ENCODE peak calls at places on chromosomes 5 and 9, in five cellular contexts. One of them, this sample, is unnamed.

GRCh38 chr5:143842920-143843319 is 31.0 kb downstream of the HMHB1 start:
- DNase-seq in RWPE2: no peak
- DNase-seq in A549: no peak
- DNase-seq in endothelial cell of umbilical vein: no peak
- DNase-seq in WTC11: no peak
- DNase-seq in this sample: no peak

GRCh38 chr9:6645153-6646027 is at the start of gene GLDC:
- DNase-seq in RWPE2: peak
- DNase-seq in A549: peak
- DNase-seq in endothelial cell of umbilical vein: peak
- DNase-seq in WTC11: peak
- DNase-seq in this sample: no peak

GRCh38 chr9:89776795-89777194 is 172.0 kb downstream of the GADD45G start:
- DNase-seq in RWPE2: no peak
- DNase-seq in A549: no peak
- DNase-seq in endothelial cell of umbilical vein: no peak
- DNase-seq in WTC11: no peak
- DNase-seq in this sample: no peak

GRCh38 chr9:95023217-95024003 is 294.1 kb downstream of the FANCC start:
- DNase-seq in RWPE2: no peak
- DNase-seq in A549: peak
- DNase-seq in endothelial cell of umbilical vein: peak
- DNase-seq in WTC11: no peak
- DNase-seq in this sample: no peak

GRCh38 chr5:31119938-31120641 is 73.4 kb upstream of the CDH6 start:
- DNase-seq in RWPE2: no peak
- DNase-seq in A549: no peak
- DNase-seq in endothelial cell of umbilical vein: no peak
- DNase-seq in WTC11: no peak
- DNase-seq in this sample: no peak

GRCh38 chr5:169426674-169427250 is 125.8 kb upstream of the SLIT3 start:
- DNase-seq in RWPE2: no peak
- DNase-seq in A549: no peak
- DNase-seq in endothelial cell of umbilical vein: no peak
- DNase-seq in WTC11: peak
- DNase-seq in this sample: no peak

GRCh38 chr9:109150925-109151547 is 16.0 kb downstream of the FRRS1L start:
- DNase-seq in RWPE2: no peak
- DNase-seq in A549: no peak
- DNase-seq in endothelial cell of umbilical vein: no peak
- DNase-seq in WTC11: no peak
- DNase-seq in this sample: no peak

GRCh38 chr5:60223342-60223741 is 329.8 kb upstream of the PDE4D start:
- DNase-seq in RWPE2: no peak
- DNase-seq in A549: no peak
- DNase-seq in endothelial cell of umbilical vein: no peak
- DNase-seq in WTC11: no peak
- DNase-seq in this sample: no peak

GRCh38 chr5:148957591-148958202 is 105.2 kb downstream of the SH3TC2 start:
- DNase-seq in RWPE2: no peak
- DNase-seq in A549: peak
- DNase-seq in endothelial cell of umbilical vein: peak
- DNase-seq in WTC11: peak
- DNase-seq in this sample: no peak

GRCh38 chr9:99167120-99167519 is 54.6 kb downstream of the ALG2 start:
- DNase-seq in RWPE2: no peak
- DNase-seq in A549: no peak
- DNase-seq in endothelial cell of umbilical vein: no peak
- DNase-seq in WTC11: no peak
- DNase-seq in this sample: no peak

GRCh38 chr9:99158629-99159028 is 53.7 kb downstream of the TGFBR1 start:
- DNase-seq in RWPE2: no peak
- DNase-seq in A549: peak
- DNase-seq in endothelial cell of umbilical vein: no peak
- DNase-seq in WTC11: no peak
- DNase-seq in this sample: no peak

GRCh38 chr9:99166149-99166548 is 55.6 kb downstream of the ALG2 start:
- DNase-seq in RWPE2: no peak
- DNase-seq in A549: no peak
- DNase-seq in endothelial cell of umbilical vein: no peak
- DNase-seq in WTC11: no peak
- DNase-seq in this sample: no peak

GRCh38 chr9:99167694-99168093 is 54.0 kb downstream of the ALG2 start:
- DNase-seq in RWPE2: no peak
- DNase-seq in A549: no peak
- DNase-seq in endothelial cell of umbilical vein: no peak
- DNase-seq in WTC11: no peak
- DNase-seq in this sample: no peak

GRCh38 chr9:99162759-99163364 is 57.9 kb downstream of the TGFBR1 start:
- DNase-seq in RWPE2: no peak
- DNase-seq in A549: peak
- DNase-seq in endothelial cell of umbilical vein: peak
- DNase-seq in WTC11: no peak
- DNase-seq in this sample: no peak
- TF ChIP-seq CTCF in RWPE2: peak
- TF ChIP-seq CTCF in A549: peak
- TF ChIP-seq CTCF in endothelial cell of umbilical vein: peak
- TF ChIP-seq CTCF in WTC11: peak
- TF ChIP-seq CTCF in this sample: peak

GRCh38 chr9:121541256-121541655 is 41.6 kb upstream of the GGTA1 start:
- DNase-seq in RWPE2: no peak
- DNase-seq in A549: no peak
- DNase-seq in endothelial cell of umbilical vein: no peak
- DNase-seq in WTC11: no peak
- DNase-seq in this sample: no peak

GRCh38 chr9:121532881-121533280 is 33.2 kb upstream of the GGTA1 start:
- DNase-seq in RWPE2: no peak
- DNase-seq in A549: no peak
- DNase-seq in endothelial cell of umbilical vein: no peak
- DNase-seq in WTC11: no peak
- DNase-seq in this sample: no peak

GRCh38 chr9:121541945-121542344 is 42.3 kb upstream of the GGTA1 start:
- DNase-seq in RWPE2: no peak
- DNase-seq in A549: no peak
- DNase-seq in endothelial cell of umbilical vein: no peak
- DNase-seq in WTC11: no peak
- DNase-seq in this sample: no peak

GRCh38 chr9:121537283-121537682 is 37.6 kb upstream of the GGTA1 start:
- DNase-seq in RWPE2: no peak
- DNase-seq in A549: no peak
- DNase-seq in endothelial cell of umbilical vein: no peak
- DNase-seq in WTC11: no peak
- DNase-seq in this sample: no peak

DNA sequence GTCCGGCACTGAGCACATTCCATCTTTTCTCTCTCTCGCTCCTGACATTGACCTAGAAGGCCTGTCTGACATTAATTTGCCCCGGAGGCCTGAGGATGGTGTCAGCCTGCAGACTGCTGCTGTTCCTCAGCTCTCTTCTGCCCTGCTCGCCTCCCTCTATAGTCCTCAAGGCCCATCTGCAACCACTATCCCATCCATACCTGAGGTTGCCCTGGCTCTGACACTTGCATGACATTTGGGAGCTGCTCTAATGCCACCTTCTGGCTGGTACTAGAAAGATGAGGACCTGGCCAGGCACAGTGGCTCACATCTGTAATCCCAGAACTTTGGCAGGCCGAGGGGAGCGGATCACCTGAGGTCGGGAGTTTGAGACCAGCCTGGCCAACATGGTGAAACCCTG is 38.6 kb upstream of the GGTA1 start:
- DNase-seq in RWPE2: no peak
- DNase-seq in A549: peak
- DNase-seq in endothelial cell of umbilical vein: no peak
- DNase-seq in WTC11: peak
- DNase-seq in this sample: no peak
- TF ChIP-seq CTCF in RWPE2: peak
- TF ChIP-seq CTCF in A549: peak
- TF ChIP-seq CTCF in endothelial cell of umbilical vein: no peak
- TF ChIP-seq CTCF in WTC11: no peak
- TF ChIP-seq CTCF in this sample: peak

DNA sequence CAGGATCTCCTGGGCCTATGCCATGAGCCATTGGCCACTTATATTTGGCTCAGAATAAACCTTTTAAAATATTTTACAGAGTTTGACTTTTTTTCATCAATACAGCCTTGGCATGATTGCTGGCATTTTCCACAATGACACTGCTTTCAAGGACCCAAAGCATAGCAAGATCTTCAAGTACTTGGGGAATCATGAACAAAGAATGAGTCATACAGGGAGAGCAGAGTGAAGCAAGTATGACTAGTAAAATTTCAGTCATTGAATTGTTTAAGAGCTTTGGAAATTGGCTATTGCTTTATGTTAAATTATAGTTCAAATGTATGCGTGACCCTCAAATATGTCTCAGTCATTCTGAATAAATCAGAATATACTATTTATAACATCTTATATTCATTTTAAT is 53.0 kb downstream of the GDNF start:
- DNase-seq in RWPE2: no peak
- DNase-seq in A549: peak
- DNase-seq in endothelial cell of umbilical vein: no peak
- DNase-seq in WTC11: no peak
- DNase-seq in this sample: no peak
- TF ChIP-seq CTCF in RWPE2: no peak
- TF ChIP-seq CTCF in A549: no peak
- TF ChIP-seq CTCF in endothelial cell of umbilical vein: no peak
- TF ChIP-seq CTCF in WTC11: no peak
- TF ChIP-seq CTCF in this sample: no peak

GRCh38 chr5:53479656-53480473 is 564 bp upstream of the FST start:
- DNase-seq in RWPE2: peak
- DNase-seq in A549: peak
- DNase-seq in endothelial cell of umbilical vein: no peak
- DNase-seq in WTC11: peak
- DNase-seq in this sample: no peak

GRCh38 chr5:53480474-53481353 is at the start of gene FST:
- DNase-seq in RWPE2: no peak
- DNase-seq in A549: no peak
- DNase-seq in endothelial cell of umbilical vein: peak
- DNase-seq in WTC11: peak
- DNase-seq in this sample: no peak

GRCh38 chr5:53481354-53481886 is 991 bp downstream of the FST start:
- DNase-seq in RWPE2: no peak
- DNase-seq in A549: no peak
- DNase-seq in endothelial cell of umbilical vein: no peak
- DNase-seq in WTC11: no peak
- DNase-seq in this sample: no peak

GRCh38 chr5:53482717-53483638 is 2.5 kb downstream of the FST start:
- DNase-seq in RWPE2: peak
- DNase-seq in A549: peak
- DNase-seq in endothelial cell of umbilical vein: peak
- DNase-seq in WTC11: peak
- DNase-seq in this sample: no peak

GRCh38 chr5:53481887-53482716 is 1.7 kb downstream of the FST start:
- DNase-seq in RWPE2: peak
- DNase-seq in A549: peak
- DNase-seq in endothelial cell of umbilical vein: peak
- DNase-seq in WTC11: peak
- DNase-seq in this sample: no peak
- TF ChIP-seq CTCF in RWPE2: no peak
- TF ChIP-seq CTCF in A549: no peak
- TF ChIP-seq CTCF in endothelial cell of umbilical vein: peak
- TF ChIP-seq CTCF in WTC11: no peak
- TF ChIP-seq CTCF in this sample: peak

DNA sequence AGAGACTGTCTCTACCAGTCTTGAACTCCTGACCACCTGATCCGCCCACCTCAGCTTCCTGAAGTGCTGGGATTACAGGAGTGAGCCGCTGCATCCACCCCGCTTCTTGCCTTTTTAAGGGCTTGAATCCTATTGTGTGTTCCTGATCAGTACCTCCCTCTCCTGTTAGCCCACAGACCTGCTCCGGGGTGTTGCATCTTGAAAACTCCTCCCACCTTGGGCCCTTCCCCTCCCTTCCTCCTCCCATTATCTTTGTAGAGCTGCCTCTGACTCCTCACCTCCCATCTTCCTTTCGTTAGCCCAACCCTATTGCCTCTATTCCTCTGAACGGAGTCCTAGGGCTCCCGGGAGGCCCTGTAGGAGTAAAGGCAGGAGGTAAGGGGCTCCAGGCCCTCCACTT is 48.5 kb upstream of the NEK6 start:
- DNase-seq in RWPE2: no peak
- DNase-seq in A549: no peak
- DNase-seq in endothelial cell of umbilical vein: no peak
- DNase-seq in WTC11: peak
- DNase-seq in this sample: peak
- TF ChIP-seq CTCF in RWPE2: no peak
- TF ChIP-seq CTCF in A549: no peak
- TF ChIP-seq CTCF in endothelial cell of umbilical vein: no peak
- TF ChIP-seq CTCF in WTC11: no peak
- TF ChIP-seq CTCF in this sample: no peak

GRCh38 chr5:178234121-178234752 is 1.6 kb upstream of the PHYKPL start:
- DNase-seq in RWPE2: no peak
- DNase-seq in A549: no peak
- DNase-seq in endothelial cell of umbilical vein: no peak
- DNase-seq in WTC11: no peak
- DNase-seq in this sample: peak

GRCh38 chr5:178230879-178231735 is 1.5 kb downstream of the PHYKPL start:
- DNase-seq in RWPE2: no peak
- DNase-seq in A549: no peak
- DNase-seq in endothelial cell of umbilical vein: no peak
- DNase-seq in WTC11: no peak
- DNase-seq in this sample: peak

GRCh38 chr5:178232920-178233429 is 373 bp upstream of the PHYKPL start:
- DNase-seq in RWPE2: no peak
- DNase-seq in A549: no peak
- DNase-seq in endothelial cell of umbilical vein: no peak
- DNase-seq in WTC11: no peak
- DNase-seq in this sample: no peak

GRCh38 chr5:178231736-178232123 is 872 bp downstream of the PHYKPL start:
- DNase-seq in RWPE2: no peak
- DNase-seq in A549: no peak
- DNase-seq in endothelial cell of umbilical vein: no peak
- DNase-seq in WTC11: no peak
- DNase-seq in this sample: peak

DNA sequence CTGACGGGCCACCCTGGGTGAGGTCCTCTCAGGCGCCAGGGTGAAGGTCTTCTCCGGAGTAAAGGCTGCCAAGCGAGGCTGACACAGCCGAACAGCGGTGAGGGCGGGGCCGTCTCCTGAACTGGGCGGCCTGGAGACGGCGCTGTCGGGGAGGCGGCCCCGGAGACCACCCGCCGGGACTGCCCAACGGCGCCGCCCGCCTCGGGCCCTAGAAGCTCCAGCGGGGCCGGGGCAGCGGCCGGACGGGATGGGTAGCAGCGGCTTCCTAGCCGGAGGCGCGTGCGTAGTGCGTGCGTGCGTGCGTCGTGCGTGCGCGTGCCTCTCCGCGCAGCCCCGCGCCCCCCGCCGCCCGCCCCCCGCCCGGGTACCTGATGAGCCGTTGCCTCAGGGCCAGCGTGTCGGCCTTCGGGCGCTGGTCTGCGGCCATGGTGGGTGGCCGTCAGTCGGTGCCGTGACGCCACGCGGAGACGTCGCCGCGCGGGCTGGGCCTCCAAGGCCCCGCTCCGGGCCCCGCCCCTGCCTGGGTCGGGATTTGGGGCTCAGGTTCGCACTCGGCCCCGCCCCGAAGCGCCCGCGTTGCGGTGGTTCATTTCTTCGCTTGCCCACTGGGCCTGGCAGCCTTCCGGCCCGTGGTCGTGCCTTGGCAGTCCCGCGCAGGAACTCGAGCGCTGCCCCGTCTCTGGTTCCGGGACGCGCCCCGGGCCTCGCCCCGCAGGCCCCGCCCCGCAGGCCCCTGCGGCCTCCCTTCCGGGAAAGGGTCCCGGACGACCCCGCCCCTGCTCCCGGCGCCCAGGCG is at the start of gene PHYKPL:
- DNase-seq in RWPE2: no peak
- DNase-seq in A549: peak
- DNase-seq in endothelial cell of umbilical vein: peak
- DNase-seq in WTC11: peak
- DNase-seq in this sample: peak
- TF ChIP-seq CTCF in RWPE2: peak
- TF ChIP-seq CTCF in A549: no peak
- TF ChIP-seq CTCF in endothelial cell of umbilical vein: peak
- TF ChIP-seq CTCF in WTC11: no peak
- TF ChIP-seq CTCF in this sample: peak